ENCODE peak calls at places on chromosome 5, in six cellular contexts. B is dorsolateral prefrontal cortex, N is OCI-LY7, Y is BJ, C is GM06990, S is nephron progenitor cell. H is an unnamed sample.

GRCh38 chr5:88679638-88680037 is 203.3 kb downstream of the MEF2C start:
- DNase-seq in S (no peak), N (no peak), Y (no peak), C (no peak), B (no peak), H (no peak)

GRCh38 chr5:79847561-79847960 is 143.5 kb downstream of the MTX3 start:
- DNase-seq in S (no peak), B (no peak), C (no peak), Y (no peak), N (no peak), H (no peak)

GRCh38 chr5:136309932-136310598 is 55.3 kb downstream of the TRPC7 start:
- DNase-seq in B (no peak), Y (no peak), N (no peak), C (no peak), S (no peak), H (no peak)

GRCh38 chr5:78360674-78361225 is 333 bp downstream of the SCAMP1 start:
- DNase-seq in N (peak; percentile 50), C (peak; percentile 64), S (peak; percentile 50), Y (no peak), B (peak; percentile 27), H (peak; percentile 79)

GRCh38 chr5:137278476-137278875 is 220.7 kb downstream of the SPOCK1 start:
- DNase-seq in B (no peak), N (no peak), Y (no peak), S (no peak), C (no peak), H (no peak)

GRCh38 chr5:135343417-135343816 is 55.6 kb downstream of the MACROH2A1 start:
- DNase-seq in B (no peak), N (no peak), Y (no peak), C (no peak), S (no peak), H (peak; percentile 44)

GRCh38 chr5:134600600-134600999 is 32.0 kb downstream of the SAR1B start:
- DNase-seq in B (no peak), N (no peak), S (no peak), Y (no peak), C (no peak), H (no peak)

GRCh38 chr5:173793677-173794570 is 94.2 kb upstream of the CPEB4 start:
- DNase-seq in B (no peak), Y (no peak), S (no peak), N (no peak), C (no peak), H (no peak)

GRCh38 chr5:127561254-127561653 is 43.8 kb downstream of the PRRC1 start:
- DNase-seq in Y (peak; percentile 29), B (no peak), N (no peak), C (no peak), S (no peak), H (no peak)

DNA sequence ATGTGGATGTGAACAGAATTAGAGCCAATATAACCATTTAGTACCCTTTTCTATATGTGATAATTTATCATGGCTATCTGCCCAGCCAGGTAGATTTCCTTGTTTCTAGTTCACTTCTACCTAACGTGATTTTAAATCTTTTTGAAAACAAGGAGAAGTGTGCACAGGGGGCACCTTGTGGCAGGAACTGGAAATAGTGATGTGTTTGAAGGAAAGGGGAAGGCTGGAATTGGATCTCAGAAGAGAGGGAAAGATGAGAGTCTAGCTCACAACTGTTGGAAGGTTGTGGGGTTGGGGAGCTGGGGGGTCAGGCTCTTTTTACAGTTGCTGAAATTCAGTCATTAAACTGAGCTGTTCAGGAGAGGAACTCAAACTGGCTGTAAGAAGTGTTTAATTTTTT is 219.5 kb downstream of the KCTD16 start:
- DNase-seq in Y (no peak), N (no peak), B (no peak), C (no peak), S (no peak), H (no peak)
- TF ChIP-seq CTCF in Y (peak; percentile 30), N (peak; percentile 17), B (peak; percentile 22), C (peak; percentile 16), S (peak; percentile 17), H (no peak)

GRCh38 chr5:108753331-108753730 is 5.6 kb downstream of the FER start:
- DNase-seq in B (no peak), C (no peak), N (no peak), S (no peak), Y (no peak), H (no peak)

GRCh38 chr5:108749130-108749861 is 1.6 kb downstream of the FER start:
- DNase-seq in N (peak; percentile 21), Y (no peak), S (peak; percentile 86), B (no peak), C (no peak), H (peak; percentile 87)

GRCh38 chr5:108748010-108748353 is 285 bp downstream of the FER start:
- DNase-seq in B (no peak), Y (no peak), N (no peak), S (no peak), C (no peak), H (no peak)

GRCh38 chr5:108747111-108748009 is at the start of gene FER:
- DNase-seq in N (peak; percentile 9), Y (no peak), C (peak; percentile 38), B (no peak), S (no peak), H (no peak)

GRCh38 chr5:108748354-108749129 is 845 bp downstream of the FER start:
- DNase-seq in C (peak; percentile 100), S (peak; percentile 96), N (peak; percentile 96), Y (peak; percentile 94), B (peak; percentile 100), H (peak; percentile 99)
- TF ChIP-seq CTCF in C (peak; percentile 43), S (no peak), N (peak; percentile 56), Y (peak; percentile 9), B (peak; percentile 60), H (no peak)

GRCh38 chr5:31664566-31664965 is 25.6 kb downstream of the PDZD2 start:
- DNase-seq in C (no peak), B (no peak), Y (no peak), N (peak; percentile 30), S (no peak), H (no peak)
- TF ChIP-seq CTCF in C (peak; percentile 48), B (no peak), Y (no peak), N (peak; percentile 66), S (peak; percentile 17), H (no peak)

GRCh38 chr5:10456583-10457562 is 15.2 kb downstream of the ROPN1L start:
- DNase-seq in C (no peak), N (no peak), B (no peak), S (no peak), Y (no peak), H (no peak)
- TF ChIP-seq CTCF in C (no peak), N (no peak), B (no peak), S (no peak), Y (no peak), H (no peak)

GRCh38 chr5:179259731-179260323 is 85.4 kb downstream of the ADAMTS2 start:
- DNase-seq in C (no peak), B (peak; percentile 21), N (no peak), Y (no peak), S (no peak), H (peak; percentile 34)

GRCh38 chr5:179260324-179261070 is 84.8 kb downstream of the ADAMTS2 start:
- DNase-seq in Y (no peak), S (no peak), N (no peak), B (peak; percentile 16), C (no peak), H (peak; percentile 42)

GRCh38 chr5:179263391-179264052 is 81.7 kb downstream of the ADAMTS2 start:
- DNase-seq in Y (no peak), S (no peak), N (no peak), C (no peak), B (peak; percentile 20), H (peak; percentile 72)

GRCh38 chr5:179262126-179262920 is 82.9 kb downstream of the ADAMTS2 start:
- DNase-seq in S (no peak), C (no peak), Y (no peak), B (peak; percentile 17), N (no peak), H (no peak)

DNA sequence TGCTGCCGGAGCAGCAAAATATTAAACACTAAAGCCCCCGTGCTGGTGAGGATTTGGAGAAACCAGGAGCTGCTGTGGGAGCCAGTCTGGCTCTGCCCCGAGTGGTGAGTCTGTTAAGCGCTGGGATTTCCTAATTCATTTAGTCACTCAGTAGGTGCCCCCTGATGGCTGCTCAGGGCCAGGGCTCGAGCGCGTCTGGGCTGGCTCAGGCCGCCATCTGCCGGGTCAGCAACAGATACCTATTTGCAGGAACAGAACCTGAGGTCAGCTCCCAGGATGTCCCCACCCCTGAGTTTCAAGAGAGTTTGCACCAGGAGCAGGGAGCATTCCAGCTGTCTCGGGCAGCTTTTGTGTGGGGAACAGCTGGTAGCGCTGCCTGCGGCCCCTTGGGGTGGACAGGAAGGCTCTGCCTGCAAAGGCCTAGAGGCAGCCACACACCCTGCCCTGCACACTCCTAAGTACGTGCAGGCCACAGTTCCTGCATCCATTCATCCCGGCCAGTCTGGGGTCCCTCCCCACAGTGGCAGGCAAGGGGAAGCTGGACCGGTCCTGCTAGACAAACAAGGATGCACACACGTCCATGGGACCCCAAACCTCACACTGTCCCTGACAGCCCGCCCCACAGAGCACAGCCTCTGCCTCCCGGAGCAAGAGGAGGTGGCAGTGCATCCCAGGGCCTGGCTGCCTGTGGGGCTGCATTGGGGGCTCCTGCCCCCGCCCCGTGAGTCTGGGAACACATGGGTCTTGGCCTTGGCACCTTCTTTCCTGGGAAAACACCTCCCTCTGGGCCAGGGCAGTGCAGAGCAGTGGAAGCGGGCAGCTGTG is 83.7 kb downstream of the ADAMTS2 start:
- DNase-seq in N (peak; percentile 8), Y (no peak), B (peak; percentile 54), C (no peak), S (peak; percentile 52), H (peak; percentile 70)
- TF ChIP-seq CTCF in N (peak; percentile 28), Y (peak; percentile 61), B (peak; percentile 59), C (no peak), S (peak; percentile 34), H (no peak)

DNA sequence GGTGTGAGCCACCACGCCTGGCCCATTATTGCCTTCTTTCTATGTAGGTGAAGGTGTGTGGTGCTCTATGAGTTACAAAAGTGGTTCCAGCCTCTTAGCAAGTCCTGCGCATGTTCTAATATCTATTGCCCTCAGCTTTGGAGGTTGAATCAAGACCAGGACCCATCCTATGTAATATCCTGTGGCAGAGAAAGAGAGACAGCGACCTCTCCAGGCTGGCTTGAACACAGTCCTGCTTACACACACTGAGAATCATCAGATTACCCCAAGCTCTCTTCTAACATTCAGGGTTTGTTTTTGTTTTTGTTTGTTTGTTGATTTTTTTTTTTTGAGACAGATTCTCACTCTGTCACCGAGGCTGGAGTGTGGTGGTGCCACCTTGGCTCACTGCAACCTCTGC is 94.7 kb upstream of the OSMR start:
- DNase-seq in S (no peak), N (no peak), Y (no peak), C (no peak), B (no peak), H (no peak)
- TF ChIP-seq CTCF in S (no peak), N (no peak), Y (no peak), C (no peak), B (no peak), H (no peak)

GRCh38 chr5:141241496-141241895 is 3.7 kb upstream of the PCDHB15 start:
- DNase-seq in Y (no peak), S (no peak), N (no peak), B (no peak), C (no peak), H (no peak)

GRCh38 chr5:141250576-141250975 is 5.4 kb downstream of the PCDHB15 start:
- DNase-seq in S (no peak), B (no peak), C (no peak), Y (no peak), N (peak; percentile 19), H (no peak)

DNA sequence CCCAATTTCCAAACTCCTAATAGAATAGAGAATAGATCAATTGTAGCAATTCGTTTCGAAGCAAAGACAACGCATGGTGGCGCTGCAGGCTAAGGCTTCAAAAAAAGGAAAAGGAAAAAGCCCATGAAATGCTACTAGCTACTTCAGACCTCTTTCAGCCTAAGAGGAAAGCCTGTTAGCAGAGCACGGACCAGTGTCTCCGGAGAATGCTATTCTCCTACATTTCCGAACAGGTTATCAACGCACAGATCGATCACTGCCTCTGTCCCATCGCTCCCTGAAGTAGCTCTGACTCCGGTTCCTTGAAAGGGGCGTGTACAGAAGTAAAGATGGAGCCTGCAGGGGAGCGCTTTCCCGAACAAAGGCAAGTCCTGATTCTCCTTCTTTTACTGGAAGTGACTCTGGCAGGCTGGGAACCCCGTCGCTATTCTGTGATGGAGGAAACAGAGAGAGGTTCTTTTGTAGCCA is at the start of gene PCDHB15:
- DNase-seq in C (no peak), B (peak; percentile 56), Y (no peak), N (no peak), S (peak; percentile 51), H (no peak)
- TF ChIP-seq CTCF in C (peak; percentile 21), B (peak; percentile 63), Y (no peak), N (no peak), S (peak; percentile 23), H (no peak)

H was measured in suprapubic skin.